ENCODE peak calls at places on chromosomes 11 and 22, in four cellular contexts. G is A549, L is K562, N is HepG2. H is an unnamed sample.

GRCh38 chr11:32451808-32452207 is 16.5 kb upstream of the WT1 start:
- DNase-seq in G (no peak), L (no peak), N (no peak), H (no peak)

GRCh38 chr22:40512426-40513136 is 123.9 kb downstream of the MRTFA start:
- DNase-seq in N (peak; percentile 55), L (no peak), G (peak; percentile 40), H (peak; percentile 99)

GRCh38 chr11:82895437-82896091 is 4.7 kb downstream of the PRCP start:
- DNase-seq in G (no peak), N (no peak), L (no peak), H (no peak)

GRCh38 chr11:130390071-130390758 is 38.2 kb downstream of the ADAMTS8 start:
- DNase-seq in N (peak; percentile 66), L (peak; percentile 16), G (peak; percentile 40), H (peak; percentile 99)

GRCh38 chr11:57597971-57598830 is 716 bp downstream of the SERPING1 start:
- DNase-seq in N (peak; percentile 15), G (no peak), L (peak; percentile 34), H (peak; percentile 24)

GRCh38 chr11:96314326-96315050 is 28.5 kb downstream of the MAML2 start:
- DNase-seq in G (no peak), N (no peak), L (no peak), H (peak; percentile 72)

GRCh38 chr11:74322667-74323066 is 11.2 kb upstream of the P4HA3 start:
- DNase-seq in G (no peak), N (no peak), L (no peak), H (peak; percentile 16)

GRCh38 chr11:35305670-35306382 is 113.5 kb downstream of the SLC1A2 start:
- DNase-seq in L (peak; percentile 63), G (peak; percentile 46), N (peak; percentile 12), H (peak; percentile 56)

GRCh38 chr22:38455530-38456271 is 702 bp upstream of the KCNJ4 start:
- DNase-seq in G (no peak), N (no peak), L (peak; percentile 80), H (peak; percentile 26)

GRCh38 chr22:30182365-30182764 is 64.2 kb downstream of the LIF start:
- DNase-seq in N (peak; percentile 39), L (no peak), G (no peak), H (peak; percentile 52)

GRCh38 chr11:11389238-11389637 is 36.2 kb upstream of the CSNK2A3 start:
- DNase-seq in G (no peak), L (no peak), N (no peak), H (no peak)

GRCh38 chr11:11390068-11390775 is 37.2 kb upstream of the CSNK2A3 start:
- DNase-seq in N (no peak), L (no peak), G (no peak), H (no peak)

GRCh38 chr11:11387906-11388305 is 34.9 kb upstream of the CSNK2A3 start:
- DNase-seq in G (no peak), N (no peak), L (no peak), H (no peak)

GRCh38 chr11:11391796-11392195 is 38.7 kb upstream of the CSNK2A3 start:
- DNase-seq in L (no peak), G (no peak), N (no peak), H (peak; percentile 90)

GRCh38 chr11:11391169-11391568 is 38.1 kb upstream of the CSNK2A3 start:
- DNase-seq in L (no peak), N (no peak), G (no peak), H (no peak)
- TF ChIP-seq MAZ in L (no peak), N (no peak), G (no peak), H (no peak)

DNA sequence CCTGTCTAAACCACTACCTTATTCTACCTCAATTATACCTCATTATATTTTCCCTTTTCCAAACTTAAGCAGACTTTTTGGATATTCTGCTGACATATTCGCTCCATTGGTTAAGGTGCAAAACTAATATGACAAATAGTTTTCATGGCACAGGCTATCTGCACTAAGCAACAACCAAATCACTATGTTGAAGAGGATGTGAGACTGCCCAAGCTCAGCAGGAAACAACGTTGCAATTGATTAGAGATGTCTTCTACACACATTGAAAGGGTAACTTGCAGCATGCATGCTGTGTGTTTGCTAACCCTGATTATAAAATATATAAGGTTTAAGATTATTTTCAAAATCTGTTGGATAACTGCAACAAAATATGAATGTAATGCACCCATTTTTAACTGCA is 61.6 kb downstream of the STK33 start:
- DNase-seq in N (no peak), L (no peak), G (no peak), H (no peak)
- TF ChIP-seq MAZ in N (no peak), L (no peak), G (no peak), H (no peak)

DNA sequence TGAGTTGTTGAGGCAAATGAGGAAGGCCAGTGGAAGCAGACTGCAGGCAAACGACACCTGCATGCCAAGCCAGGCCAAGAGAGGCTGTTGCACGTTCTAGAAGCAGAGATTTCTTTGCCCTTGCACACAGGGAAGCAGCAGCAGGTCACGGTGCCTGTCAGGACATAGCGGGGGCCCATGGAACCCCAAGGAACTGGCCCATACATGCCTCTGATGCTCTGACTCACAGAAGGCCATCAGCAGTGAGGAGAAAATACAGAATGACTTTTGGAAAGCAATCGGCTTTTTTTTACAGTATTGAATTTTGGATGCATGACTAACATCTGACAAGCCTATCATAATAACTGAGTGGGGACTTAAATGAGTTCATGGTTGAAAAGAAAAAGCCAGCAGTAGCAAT is 123.9 kb downstream of the MPPED1 start:
- DNase-seq in N (no peak), G (no peak), L (no peak), H (no peak)
- TF ChIP-seq MAZ in N (no peak), G (no peak), L (no peak), H (no peak)

DNA sequence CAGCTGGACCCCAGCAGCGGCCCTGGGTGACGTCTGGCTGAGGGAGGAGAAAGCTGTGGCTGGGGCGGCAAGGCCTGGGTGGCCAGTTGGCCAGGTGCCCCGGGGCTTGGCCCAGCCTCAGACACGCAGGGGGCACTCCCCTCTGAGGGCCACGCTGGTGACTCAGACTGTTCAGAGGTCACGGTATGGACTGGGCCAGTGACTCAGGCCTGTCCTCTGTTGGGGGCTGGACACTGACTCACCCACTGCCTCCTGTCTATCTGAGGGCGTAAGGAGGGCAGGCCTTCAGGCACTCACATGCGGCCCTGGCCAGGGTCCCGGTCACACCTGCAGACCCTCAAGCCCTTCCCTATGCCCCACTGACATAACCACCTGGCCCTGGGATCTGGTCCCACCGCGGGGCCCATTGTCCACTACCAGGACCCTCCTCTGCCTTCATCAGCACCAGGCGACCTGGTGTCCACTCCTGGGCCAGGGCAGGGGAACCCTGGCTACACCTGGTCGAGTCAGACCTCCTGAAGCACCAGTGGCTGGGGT is 3.7 kb upstream of the MUC5AC start:
- DNase-seq in L (peak; percentile 55), G (peak; percentile 86), N (peak; percentile 61), H (peak; percentile 97)
- TF ChIP-seq MAZ in L (no peak), G (no peak), N (no peak), H (peak; percentile 97)

GRCh38 chr11:94912806-94913205 is 60.5 kb downstream of the CWC15 start:
- DNase-seq in N (no peak), G (no peak), L (no peak), H (no peak)

GRCh38 chr11:94909371-94909820 is 64.0 kb downstream of the CWC15 start:
- DNase-seq in L (no peak), G (no peak), N (no peak), H (peak; percentile 81)

GRCh38 chr11:94910779-94911178 is 62.6 kb downstream of the CWC15 start:
- DNase-seq in G (no peak), N (no peak), L (no peak), H (peak; percentile 88)

GRCh38 chr11:94910281-94910680 is 63.1 kb downstream of the CWC15 start:
- DNase-seq in L (no peak), G (no peak), N (no peak), H (no peak)
- TF ChIP-seq MAZ in L (no peak), G (no peak), N (no peak), H (no peak)

DNA sequence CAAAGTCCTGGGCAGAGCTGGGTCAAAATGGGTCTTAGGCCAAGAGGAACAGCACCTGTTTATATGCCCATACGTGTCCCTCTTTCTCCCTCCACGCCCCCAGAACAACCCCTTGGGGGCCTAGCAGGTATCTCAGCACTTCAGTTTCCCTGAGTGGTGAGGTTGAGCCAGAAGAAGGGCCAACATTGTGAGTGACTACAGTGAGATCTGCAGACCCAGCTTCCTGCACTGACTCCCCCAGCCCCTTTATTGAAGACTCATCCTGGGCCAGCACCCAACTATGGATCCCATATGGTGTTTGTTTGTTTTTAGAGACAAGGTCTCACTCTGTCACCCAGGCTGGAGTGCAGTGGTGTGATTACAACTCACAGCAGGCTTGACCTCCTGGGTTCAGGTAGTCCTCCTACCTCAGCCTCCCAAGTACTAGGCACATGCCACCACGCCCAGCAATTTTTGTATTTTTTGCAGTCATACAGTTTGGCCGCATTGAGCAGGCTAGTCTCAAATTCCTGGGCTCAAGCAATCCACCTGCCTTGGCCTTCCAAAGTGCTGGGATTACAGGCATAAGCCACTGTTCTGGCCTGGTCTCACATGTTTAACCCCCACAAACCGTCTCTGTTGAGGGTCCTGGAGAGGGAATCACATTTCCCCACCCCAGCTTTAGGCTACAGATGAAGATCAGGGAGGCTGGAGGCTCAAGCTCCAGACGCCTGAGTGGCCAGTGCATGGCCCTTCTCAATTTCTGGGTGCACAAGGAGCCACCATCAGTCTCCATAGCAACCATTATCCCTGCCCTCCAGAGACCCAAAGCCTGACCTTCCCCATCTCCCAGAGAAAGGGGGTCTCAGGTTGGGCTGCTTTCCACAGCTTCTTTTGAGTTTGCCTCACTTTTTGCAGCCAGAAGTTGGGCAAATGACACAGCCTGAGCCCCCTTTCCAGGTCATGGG is 1.7 kb upstream of the LARGE2 start:
- DNase-seq in N (no peak), G (no peak), L (no peak), H (no peak)
- TF ChIP-seq MAZ in N (no peak), G (no peak), L (no peak), H (no peak)